ENCODE peak calls at places on chromosomes 4 and X, in six cellular contexts. J is caudate nucleus, A is NCI-H1417, Z is NCI-H460, F is GM19239, P is psoas muscle. I is an unnamed sample.

GRCh38 chrX:101164766-101165590 is 54.6 kb upstream of the DRP2 start:
- DNase-seq in J (no peak), A (no peak), Z (no peak), F (no peak), P (no peak), I (no peak)

GRCh38 chrX:150062292-150063137 is 124.2 kb upstream of the EOLA2 start:
- DNase-seq in J (no peak), A (peak), Z (no peak), F (no peak), P (peak), I (peak)

GRCh38 chr4:53695540-53696463 is 104.5 kb upstream of the LNX1 start:
- DNase-seq in J (no peak), A (no peak), Z (no peak), F (no peak), P (no peak), I (no peak)

GRCh38 chr4:139508581-139509237 is 47.3 kb downstream of the SETD7 start:
- DNase-seq in J (no peak), A (no peak), Z (no peak), F (no peak), P (no peak), I (no peak)

GRCh38 chrX:69229436-69229835 is 64.2 kb upstream of the PJA1 start:
- DNase-seq in J (no peak), A (no peak), Z (no peak), F (no peak), P (no peak), I (no peak)

GRCh38 chr4:123411976-123412589 is 15.5 kb downstream of the SPRY1 start:
- DNase-seq in J (no peak), A (no peak), Z (no peak), F (no peak), P (no peak), I (no peak)

GRCh38 chr4:114563536-114564315 is 34.9 kb upstream of the UGT8 start:
- DNase-seq in J (no peak), A (no peak), Z (no peak), F (no peak), P (no peak), I (no peak)

GRCh38 chr4:46124773-46125172 is 919 bp upstream of the GABRG1 start:
- DNase-seq in J (peak), A (peak), Z (no peak), F (no peak), P (no peak), I (no peak)

GRCh38 chr4:37549003-37549402 is 137.2 kb downstream of the RELL1 start:
- DNase-seq in J (no peak), A (no peak), Z (no peak), F (no peak), P (no peak), I (no peak)

GRCh38 chr4:3657917-3658913 is 108.0 kb upstream of the ADRA2C start:
- DNase-seq in J (no peak), A (peak), Z (peak), F (no peak), P (no peak), I (no peak)

GRCh38 chrX:17098516-17099247 is 152.2 kb downstream of the REPS2 start:
- DNase-seq in J (no peak), A (no peak), Z (no peak), F (no peak), P (no peak), I (no peak)

GRCh38 chr4:30619679-30620078 is 100.5 kb upstream of the PCDH7 start:
- DNase-seq in J (no peak), A (no peak), Z (no peak), F (no peak), P (no peak), I (no peak)

GRCh38 chr4:41095192-41095872 is 119.0 kb downstream of the APBB2 start:
- DNase-seq in J (no peak), A (peak), Z (no peak), F (no peak), P (no peak), I (no peak)

GRCh38 chr4:86579941-86580340 is 14.2 kb upstream of the PTPN13 start:
- DNase-seq in J (no peak), A (no peak), Z (no peak), F (no peak), P (no peak), I (no peak)

GRCh38 chrX:10146350-10146749 is 10.4 kb upstream of the CLCN4 start:
- DNase-seq in J (no peak), A (no peak), Z (no peak), F (no peak), P (no peak), I (no peak)

GRCh38 chr4:112531146-112531545 is 15.2 kb upstream of the NEUROG2 start:
- DNase-seq in J (no peak), A (no peak), Z (no peak), F (no peak), P (no peak), I (no peak)

GRCh38 chrX:72126539-72127140 is 5.1 kb downstream of the RTL5 start:
- DNase-seq in J (peak), A (peak), Z (peak), F (peak), P (peak), I (peak)

GRCh38 chrX:11867610-11868345 is 109.7 kb downstream of the MSL3 start:
- DNase-seq in J (no peak), A (no peak), Z (no peak), F (no peak), P (no peak), I (no peak)

GRCh38 chr4:138609943-138610350 is 367.8 kb upstream of the SLC7A11 start:
- DNase-seq in J (no peak), A (no peak), Z (no peak), F (no peak), P (no peak), I (no peak)

GRCh38 chrX:119755981-119756533 is 2.3 kb upstream of the SOWAHD start:
- DNase-seq in J (no peak), A (no peak), Z (no peak), F (peak), P (no peak), I (no peak)

GRCh38 chr4:41363384-41363981 is 106.8 kb downstream of the UCHL1 start:
- DNase-seq in J (peak), A (no peak), Z (no peak), F (no peak), P (peak), I (no peak)

GRCh38 chrX:119871245-119871598 is 311 bp downstream of the RNF113A start:
- DNase-seq in J (no peak), A (no peak), Z (no peak), F (no peak), P (no peak), I (no peak)

GRCh38 chr4:182141046-182141445 is 102.2 kb upstream of the TENM3 start:
- DNase-seq in J (no peak), A (no peak), Z (no peak), F (no peak), P (peak), I (no peak)

GRCh38 chr4:20462426-20463175 is 210.9 kb downstream of the SLIT2 start:
- DNase-seq in J (no peak), A (no peak), Z (no peak), F (no peak), P (no peak), I (no peak)

GRCh38 chrX:115408736-115409390 is 119.3 kb downstream of the LUZP4 start:
- DNase-seq in J (no peak), A (no peak), Z (no peak), F (no peak), P (no peak), I (no peak)

GRCh38 chr4:6696611-6697010 is 2.9 kb downstream of the S100P start:
- DNase-seq in J (no peak), A (no peak), Z (no peak), F (no peak), P (no peak), I (no peak)

GRCh38 chrX:1851527-1851926 is 236.7 kb downstream of the ASMT start:
- DNase-seq in J (no peak), A (no peak), Z (no peak), F (no peak), P (no peak), I (no peak)

GRCh38 chr4:931194-931959 is 739 bp downstream of the GAK start:
- DNase-seq in J (no peak), A (no peak), Z (no peak), F (no peak), P (no peak), I (peak)

GRCh38 chrX:154019633-154020499 is at the start of gene IRAK1:
- DNase-seq in J (no peak), A (peak), Z (peak), F (peak), P (peak), I (peak)

GRCh38 chr4:11505225-11505971 is 76.7 kb upstream of the HS3ST1 start:
- DNase-seq in J (no peak), A (peak), Z (no peak), F (no peak), P (no peak), I (no peak)

GRCh38 chrX:94204524-94204923 is 530.5 kb downstream of the FAM133A start:
- DNase-seq in J (no peak), A (no peak), Z (no peak), F (no peak), P (no peak), I (no peak)

GRCh38 chrX:110086162-110086915 is 83.4 kb downstream of the TMEM164 start:
- DNase-seq in J (no peak), A (no peak), Z (no peak), F (no peak), P (no peak), I (no peak)

GRCh38 chrX:97616883-97617510 is 733.3 kb downstream of the RPA4 start:
- DNase-seq in J (no peak), A (no peak), Z (no peak), F (peak), P (no peak), I (no peak)

GRCh38 chr4:40525811-40526598 is 103.7 kb downstream of the RBM47 start:
- DNase-seq in J (no peak), A (no peak), Z (peak), F (no peak), P (no peak), I (peak)

GRCh38 chr4:99710681-99711345 is 53.2 kb upstream of the C4orf54 start:
- DNase-seq in J (no peak), A (no peak), Z (no peak), F (no peak), P (no peak), I (no peak)

GRCh38 chr4:48967101-48967500 is 19.0 kb upstream of the CWH43 start:
- DNase-seq in J (peak), A (no peak), Z (no peak), F (no peak), P (no peak), I (no peak)

GRCh38 chr4:152500798-152501434 is 35.0 kb downstream of the FBXW7 start:
- DNase-seq in J (no peak), A (peak), Z (peak), F (no peak), P (no peak), I (peak)

GRCh38 chr4:5824635-5825034 is 68.3 kb downstream of the CRMP1 start:
- DNase-seq in J (no peak), A (peak), Z (peak), F (no peak), P (no peak), I (peak)

GRCh38 chr4:183342541-183343533 is 20.6 kb upstream of the CLDN24 start:
- DNase-seq in J (no peak), A (no peak), Z (no peak), F (no peak), P (no peak), I (no peak)